ENCODE peak calls at places on chromosomes 1 and 21, in six cellular contexts. F, M, Z, A, O and Y are unnamed samples.

GRCh38 chr1:247749870-247750269 is 1.9 kb upstream of the OR14A2 start:
- DNase-seq in F (no peak), A (no peak), M (no peak), Z (no peak), O (no peak), Y (no peak)

GRCh38 chr1:76074321-76075187 is at the start of gene ST6GALNAC3:
- DNase-seq in Z (peak; percentile 95), M (peak; percentile 89), O (peak; percentile 84), F (no peak), A (no peak), Y (peak; percentile 74)

GRCh38 chr1:20487236-20487590 is 1.2 kb upstream of the CAMK2N1 start:
- DNase-seq in O (no peak), Z (peak; percentile 27), M (peak; percentile 54), A (no peak), F (no peak), Y (no peak)

GRCh38 chr1:29128739-29129138 is 5.0 kb upstream of the TMEM200B start:
- DNase-seq in F (no peak), M (no peak), Z (no peak), A (no peak), O (peak; percentile 13), Y (no peak)

GRCh38 chr1:201436461-201436860 is 14.9 kb upstream of the TNNI1 start:
- DNase-seq in Z (peak; percentile 55), A (peak; percentile 56), F (no peak), M (peak; percentile 78), O (no peak), Y (peak; percentile 33)

GRCh38 chr21:16194851-16195251 is 465.1 kb downstream of the USP25 start:
- DNase-seq in A (no peak), Z (peak; percentile 3), M (no peak), F (no peak), O (peak; percentile 44), Y (peak; percentile 45)

GRCh38 chr1:162062542-162063015 is 6.9 kb upstream of the NOS1AP start:
- DNase-seq in O (no peak), M (no peak), Z (peak; percentile 73), F (no peak), A (no peak), Y (peak; percentile 7)

GRCh38 chr21:45747802-45748445 is 104.4 kb downstream of the PCBP3 start:
- DNase-seq in O (no peak), M (peak; percentile 35), A (peak; percentile 18), F (no peak), Z (no peak), Y (peak; percentile 90)

GRCh38 chr1:74811421-74812179 is 78.6 kb downstream of the TYW3 start:
- DNase-seq in O (peak; percentile 54), F (no peak), M (no peak), A (no peak), Z (no peak), Y (no peak)

GRCh38 chr1:37588939-37589338 is 6.8 kb downstream of the GNL2 start:
- DNase-seq in Z (no peak), F (no peak), O (no peak), A (no peak), M (no peak), Y (no peak)

GRCh38 chr1:9239622-9240401 is 5.2 kb downstream of the H6PD start:
- DNase-seq in Z (peak; percentile 30), A (no peak), F (peak; percentile 69), O (peak; percentile 89), M (no peak), Y (peak; percentile 51)

GRCh38 chr1:63688302-63688701 is 85.5 kb upstream of the ROR1 start:
- DNase-seq in O (no peak), M (no peak), A (no peak), F (no peak), Z (no peak), Y (peak; percentile 80)

GRCh38 chr1:86703696-86704455 is 500 bp upstream of the SH3GLB1 start:
- DNase-seq in A (no peak), F (peak; percentile 82), M (peak; percentile 59), Z (peak; percentile 73), O (no peak), Y (peak; percentile 57)

GRCh38 chr1:7120863-7121621 is 335.8 kb downstream of the CAMTA1 start:
- DNase-seq in F (no peak), Z (no peak), O (no peak), A (no peak), M (peak; percentile 43), Y (no peak)
- TF ChIP-seq EZH2phosphoT487 in F (no peak), Z (no peak), O (no peak), A (no peak), M (no peak), Y (no peak)

GRCh38 chr1:46516551-46516950 is 26.9 kb downstream of the DMBX1 start:
- DNase-seq in M (no peak), A (no peak), Z (no peak), O (no peak), F (no peak), Y (no peak)
- H3K4me2 ChIP-seq in M (peak overlapping the region; percentile 74), A (peak overlapping the region; percentile 75), Z (peak overlapping the region; percentile 34), O (peak overlapping the region; percentile 7), F (no peak overlapping the region), Y (no peak overlapping the region)

GRCh38 chr1:53121319-53122172 is 20.9 kb downstream of the SLC1A7 start:
- DNase-seq in O (no peak), M (no peak), A (no peak), Z (peak; percentile 37), F (no peak), Y (peak; percentile 67)
- TF ChIP-seq EZH2phosphoT487 in O (no peak), M (no peak), A (no peak), Z (no peak), F (no peak), Y (no peak)

GRCh38 chr1:59436637-59437036 is 139.7 kb downstream of the FGGY start:
- DNase-seq in F (no peak), A (no peak), M (no peak), Z (no peak), O (no peak), Y (no peak)

GRCh38 chr1:59434336-59434735 is 137.4 kb downstream of the FGGY start:
- DNase-seq in M (no peak), Z (no peak), A (no peak), O (no peak), F (no peak), Y (peak; percentile 91)

GRCh38 chr1:59431566-59432294 is 134.8 kb downstream of the FGGY start:
- DNase-seq in Z (no peak), F (no peak), A (no peak), O (no peak), M (no peak), Y (peak; percentile 51)

GRCh38 chr1:59432531-59433439 is 135.9 kb downstream of the FGGY start:
- DNase-seq in O (no peak), Z (no peak), M (no peak), F (no peak), A (no peak), Y (no peak)

GRCh38 chr1:59433440-59433813 is 136.5 kb downstream of the FGGY start:
- DNase-seq in F (no peak), M (no peak), Z (no peak), O (no peak), A (no peak), Y (peak; percentile 94)
- H3K4me2 ChIP-seq in F (no peak overlapping the region), M (no peak overlapping the region), Z (no peak overlapping the region), O (no peak overlapping the region), A (peak overlapping the region; percentile 32), Y (no peak overlapping the region)

GRCh38 chr1:234750922-234751595 is 141.1 kb upstream of the IRF2BP2 start:
- DNase-seq in A (no peak), O (no peak), Z (peak; percentile 28), M (no peak), F (no peak), Y (no peak)
- TF ChIP-seq EZH2phosphoT487 in A (no peak), O (no peak), Z (no peak), M (no peak), F (no peak), Y (no peak)

GRCh38 chr1:96962807-96963206 is 241.2 kb downstream of the PTBP2 start:
- DNase-seq in A (no peak), O (no peak), Z (no peak), F (no peak), M (no peak), Y (peak; percentile 50)
- H3K4me2 ChIP-seq in A (no peak overlapping the region), O (no peak overlapping the region), Z (no peak overlapping the region), F (no peak overlapping the region), M (no peak overlapping the region), Y (no peak overlapping the region)